ENCODE peak calls at places on chromosomes 13 and 19, in seven cellular contexts. D is mammary epithelial cell; X is AG20443; V is HT1080; H is IMR-90; Q is activated CD4-positive, alpha-beta memory T cell treated with anti-CD3 and anti-CD28 coated beads, Interleukin-2, amount 10 ng/mL, durations not matched to agents 7 days and 5 days; J is HEK293T. O is an unnamed sample.

GRCh38 chr13:112972258-112972657 is 3.2 kb downstream of the MCF2L start:
- DNase-seq in V (no peak), H (no peak), X (no peak), Q (no peak), J (no peak), D (no peak), O (no peak)

GRCh38 chr19:16381756-16382401 is 57.3 kb downstream of the KLF2 start:
- DNase-seq in V (no peak), H (no peak), Q (no peak), D (no peak), J (no peak), X (peak; percentile 92), O (peak; percentile 88)

GRCh38 chr13:79336971-79337370 is 69.1 kb downstream of the RBM26 start:
- DNase-seq in D (no peak), V (no peak), J (no peak), X (no peak), H (no peak), Q (no peak), O (no peak)

GRCh38 chr19:58399903-58400637 is 4.6 kb downstream of the RNF225 start:
- DNase-seq in Q (no peak), V (no peak), D (no peak), X (no peak), H (no peak), J (no peak), O (peak; percentile 44)

GRCh38 chr19:5138606-5139594 is 170.0 kb downstream of the KDM4B start:
- DNase-seq in D (peak; percentile 79), X (no peak), Q (peak; percentile 94), H (peak; percentile 47), V (peak; percentile 90), J (no peak), O (peak; percentile 45)

GRCh38 chr13:101529419-101529818 is 76.9 kb downstream of the ITGBL1 start:
- DNase-seq in H (peak; percentile 90), X (no peak), J (no peak), Q (no peak), D (peak; percentile 81), V (peak; percentile 68), O (peak; percentile 87)

GRCh38 chr13:113493315-113493951 is 2.9 kb upstream of the DCUN1D2 start:
- DNase-seq in Q (no peak), D (peak; percentile 88), H (peak; percentile 99), V (peak; percentile 89), J (peak; percentile 22), X (peak; percentile 68), O (peak; percentile 93)

GRCh38 chr13:40153516-40153915 is 498.1 kb downstream of the COG6 start:
- DNase-seq in J (no peak), X (no peak), V (no peak), D (no peak), H (no peak), Q (no peak), O (no peak)

GRCh38 chr13:112255550-112256120 is 120.5 kb upstream of the SPACA7 start:
- DNase-seq in H (no peak), Q (no peak), V (no peak), D (no peak), J (no peak), X (no peak), O (no peak)

GRCh38 chr19:16285769-16286564 is 38.7 kb upstream of the KLF2 start:
- DNase-seq in Q (no peak), V (no peak), X (no peak), J (no peak), H (no peak), D (no peak), O (no peak)

GRCh38 chr13:90238433-90238832 is 1109.1 kb upstream of the MIR17HG start:
- DNase-seq in X (no peak), V (peak; percentile 8), H (no peak), J (no peak), D (peak; percentile 64), Q (no peak), O (no peak)

GRCh38 chr19:10736916-10737551 is 19.2 kb downstream of the DNM2 start:
- DNase-seq in Q (no peak), X (no peak), D (no peak), J (no peak), V (no peak), H (no peak), O (no peak)

GRCh38 chr19:33429891-33430673 is 56.6 kb downstream of the CEBPG start:
- DNase-seq in H (no peak), J (no peak), Q (no peak), D (no peak), V (no peak), X (no peak), O (no peak)

GRCh38 chr13:98475521-98475920 is 101.4 kb downstream of the STK24 start:
- DNase-seq in D (no peak), Q (no peak), H (no peak), X (no peak), V (no peak), J (no peak), O (no peak)

GRCh38 chr13:45799451-45799850 is 52.1 kb downstream of the SIAH3 start:
- DNase-seq in H (no peak), Q (no peak), V (no peak), D (no peak), X (no peak), J (no peak), O (no peak)

GRCh38 chr13:51364404-51365008 is 25.0 kb downstream of the SERPINE3 start:
- DNase-seq in V (peak; percentile 85), J (no peak), X (peak; percentile 20), H (peak; percentile 79), D (peak; percentile 45), Q (no peak), O (peak; percentile 63)

GRCh38 chr19:6423499-6424189 is 967 bp downstream of the KHSRP start:
- DNase-seq in Q (peak; percentile 54), X (peak; percentile 79), J (peak; percentile 53), D (peak; percentile 43), H (peak; percentile 42), V (peak; percentile 45), O (peak; percentile 47)

GRCh38 chr13:75481176-75482069 is 546 bp downstream of the TBC1D4 start:
- DNase-seq in D (peak; percentile 56), J (peak; percentile 72), X (peak; percentile 42), H (no peak), Q (peak; percentile 17), V (peak; percentile 52), O (no peak)

GRCh38 chr19:36136975-36137686 is 2.7 kb upstream of the CAPNS1 start:
- DNase-seq in V (peak; percentile 86), X (peak; percentile 80), D (peak; percentile 98), H (peak; percentile 23), Q (peak; percentile 28), J (no peak), O (peak; percentile 80)

GRCh38 chr19:48826606-48827020 is 9.7 kb downstream of the HSD17B14 start:
- DNase-seq in V (no peak), J (no peak), D (no peak), Q (no peak), X (no peak), H (no peak), O (no peak)

GRCh38 chr19:13774217-13775191 is at the start of gene C19orf53:
- DNase-seq in V (peak; percentile 84), Q (peak; percentile 91), D (peak; percentile 89), J (peak; percentile 92), H (peak; percentile 94), X (peak; percentile 94), O (peak; percentile 89)

GRCh38 chr13:36915106-36915505 is 4.9 kb downstream of the SMAD9 start:
- DNase-seq in X (no peak), Q (no peak), H (no peak), J (no peak), V (no peak), D (no peak), O (no peak)

GRCh38 chr19:9430444-9430843 is 4.9 kb downstream of the ZNF266 start:
- DNase-seq in X (no peak), H (no peak), J (no peak), Q (no peak), D (no peak), V (no peak), O (no peak)

GRCh38 chr13:65470781-65471180 is 1759.4 kb downstream of the PCDH9 start:
- DNase-seq in Q (no peak), H (peak; percentile 70), J (no peak), D (no peak), X (no peak), V (no peak), O (peak; percentile 2)

GRCh38 chr13:32811297-32811800 is 204.9 kb upstream of the KL start:
- DNase-seq in J (no peak), X (peak; percentile 41), Q (no peak), V (no peak), H (no peak), D (no peak), O (peak; percentile 55)

GRCh38 chr13:61294467-61295186 is 121.0 kb downstream of the PCDH20 start:
- DNase-seq in X (no peak), J (no peak), D (no peak), Q (no peak), H (no peak), V (no peak), O (no peak)

GRCh38 chr13:26956532-26957142 is 196.1 kb upstream of the GPR12 start:
- DNase-seq in H (no peak), J (no peak), D (no peak), X (no peak), Q (no peak), V (no peak), O (no peak)

GRCh38 chr19:1572795-1573194 is 4.7 kb upstream of the MEX3D start:
- DNase-seq in D (no peak), J (no peak), V (no peak), X (no peak), H (no peak), Q (no peak), O (no peak)